ENCODE peak calls at places on chromosome 14, in five cellular contexts. G is foreskin fibroblast, R is transverse colon, Y is cardiac muscle cell, Z is left ventricle myocardium inferior. L is an unnamed sample.
A peak's percentile ranks its signal among the peaks of the same experiment; 100 is the strongest.

GRCh38 chr14:100904307-100905019 is 941 bp upstream of the RTL1 start:
- DNase-seq in G (no peak), R (no peak), Y (no peak), Z (no peak), L (no peak)

GRCh38 chr14:36771256-36771655 is 109.6 kb downstream of the PAX9 start:
- DNase-seq in G (no peak), R (peak; percentile 10), Y (no peak), Z (no peak), L (no peak)

GRCh38 chr14:103315368-103315911 is 18.6 kb upstream of the EIF5 start:
- DNase-seq in G (peak; percentile 71), R (no peak), Y (peak; percentile 95), Z (no peak), L (no peak)

GRCh38 chr14:22554706-22555572 is 34.1 kb downstream of the DAD1 start:
- DNase-seq in G (no peak), R (no peak), Y (no peak), Z (no peak), L (no peak)

GRCh38 chr14:66758031-66758613 is 250.2 kb downstream of the GPHN start:
- DNase-seq in G (no peak), R (no peak), Y (no peak), Z (no peak), L (no peak)

GRCh38 chr14:76322594-76323220 is 53.2 kb upstream of the ESRRB start:
- DNase-seq in G (no peak), R (no peak), Y (no peak), Z (no peak), L (no peak)

GRCh38 chr14:90551070-90551704 is 154.4 kb downstream of the CALM1 start:
- DNase-seq in G (peak; percentile 17), R (no peak), Y (peak; percentile 12), Z (no peak), L (no peak)

GRCh38 chr14:57725399-57726077 is 140.4 kb downstream of the SLC35F4 start:
- DNase-seq in G (peak; percentile 38), R (no peak), Y (peak; percentile 72), Z (no peak), L (no peak)

GRCh38 chr14:91573528-91573893 is 63.4 kb upstream of the PPP4R3A start:
- DNase-seq in G (no peak), R (no peak), Y (no peak), Z (no peak), L (no peak)

GRCh38 chr14:104361101-104361591 is 218.4 kb upstream of the C14orf180 start:
- DNase-seq in G (no peak), R (no peak), Y (no peak), Z (no peak), L (no peak)

GRCh38 chr14:89202413-89202812 is 214.6 kb downstream of the FOXN3 start:
- DNase-seq in G (no peak), R (no peak), Y (no peak), Z (no peak), L (no peak)

GRCh38 chr14:94036328-94037167 is 10.4 kb downstream of the OTUB2 start:
- DNase-seq in G (peak; percentile 66), R (peak; percentile 81), Y (peak; percentile 78), Z (peak; percentile 72), L (peak; percentile 80)

GRCh38 chr14:70186826-70187483 is 1.8 kb downstream of the SLC8A3 start:
- DNase-seq in G (peak; percentile 32), R (peak; percentile 10), Y (peak; percentile 36), Z (no peak), L (peak; percentile 61)

GRCh38 chr14:53999061-53999488 is 42.5 kb upstream of the BMP4 start:
- DNase-seq in G (peak; percentile 34), R (no peak), Y (peak; percentile 60), Z (no peak), L (no peak)

GRCh38 chr14:47262801-47263200 is 412.6 kb downstream of the MDGA2 start:
- DNase-seq in G (no peak), R (no peak), Y (no peak), Z (no peak), L (no peak)

GRCh38 chr14:25009891-25010290 is 40.1 kb downstream of the STXBP6 start:
- DNase-seq in G (peak; percentile 13), R (no peak), Y (peak; percentile 59), Z (no peak), L (no peak)

GRCh38 chr14:50607181-50607580 is 47.2 kb downstream of the ATL1 start:
- DNase-seq in G (peak; percentile 47), R (no peak), Y (no peak), Z (no peak), L (peak; percentile 7)

GRCh38 chr14:63563370-63564026 is 20.3 kb upstream of the PPP2R5E start:
- DNase-seq in G (no peak), R (no peak), Y (peak; percentile 68), Z (no peak), L (no peak)

GRCh38 chr14:23951590-23952143 is 1.9 kb upstream of the DHRS4 start:
- DNase-seq in G (no peak), R (no peak), Y (no peak), Z (no peak), L (no peak)

GRCh38 chr14:71692496-71692895 is 239.7 kb upstream of the RGS6 start:
- DNase-seq in G (peak; percentile 58), R (no peak), Y (peak; percentile 53), Z (no peak), L (no peak)

GRCh38 chr14:101071493-101071891 is 168.0 kb upstream of the RTL1 start:
- DNase-seq in G (no peak), R (peak; percentile 6), Y (no peak), Z (no peak), L (no peak)

GRCh38 chr14:104427126-104427851 is 152.3 kb upstream of the C14orf180 start:
- DNase-seq in G (no peak), R (no peak), Y (no peak), Z (no peak), L (no peak)

GRCh38 chr14:70359076-70359424 is 433 bp downstream of the COX16 start:
- DNase-seq in G (no peak), R (no peak), Y (no peak), Z (peak; percentile 21), L (no peak)

GRCh38 chr14:97580923-97581495 is 783.8 kb downstream of the VRK1 start:
- DNase-seq in G (no peak), R (no peak), Y (no peak), Z (no peak), L (peak; percentile 53)

GRCh38 chr14:63852271-63852816 is 460 bp upstream of the SYNE2 start:
- DNase-seq in G (no peak), R (no peak), Y (peak; percentile 38), Z (no peak), L (peak; percentile 30)

GRCh38 chr14:55688566-55688965 is 108.6 kb downstream of the KTN1 start:
- DNase-seq in G (peak; percentile 11), R (no peak), Y (no peak), Z (no peak), L (no peak)

GRCh38 chr14:59189281-59189821 is 884 bp downstream of the DAAM1 start:
- DNase-seq in G (no peak), R (no peak), Y (peak; percentile 33), Z (no peak), L (peak; percentile 40)

GRCh38 chr14:59187802-59188460 is 536 bp upstream of the DAAM1 start:
- DNase-seq in G (no peak), R (peak; percentile 31), Y (no peak), Z (peak; percentile 35), L (peak; percentile 30)

GRCh38 chr14:59189822-59190368 is 1.4 kb downstream of the DAAM1 start:
- DNase-seq in G (peak; percentile 90), R (peak; percentile 90), Y (peak; percentile 92), Z (peak; percentile 81), L (peak; percentile 92)

GRCh38 chr14:59188461-59189280 is at the start of gene DAAM1:
- DNase-seq in G (peak; percentile 98), R (peak; percentile 98), Y (peak; percentile 99), Z (peak; percentile 98), L (peak; percentile 98)

GRCh38 chr14:59190372-59190771 is 1.9 kb downstream of the DAAM1 start:
- DNase-seq in G (peak; percentile 3), R (peak; percentile 11), Y (peak; percentile 25), Z (no peak), L (peak; percentile 34)
- TF ChIP-seq CTCF in G (no peak), R (no peak), Y (peak; percentile 24), Z (no peak), L (peak; percentile 4)

GRCh38 chr14:74126315-74126714 is 41.6 kb downstream of the LIN52 start:
- DNase-seq in G (no peak), R (no peak), Y (no peak), Z (no peak), L (no peak)

DNA sequence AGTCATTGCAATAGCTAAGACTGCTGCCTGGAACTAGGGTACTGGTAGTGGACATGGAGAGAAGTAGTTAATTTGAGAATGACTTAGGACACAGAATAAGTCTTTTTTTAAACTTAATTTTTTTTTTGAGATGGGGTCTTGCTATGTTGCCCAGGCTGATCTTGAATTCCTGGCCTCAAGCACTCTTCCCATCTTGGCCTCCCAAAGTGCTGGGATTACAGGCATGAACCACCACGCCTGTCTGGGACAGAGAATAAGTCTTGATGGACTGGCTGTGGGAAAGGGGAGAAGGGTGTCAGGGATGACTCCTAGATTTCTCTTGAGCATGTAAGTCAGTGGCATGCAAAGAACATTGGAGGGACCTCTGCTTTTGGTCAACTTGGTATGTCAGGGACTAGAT is 42.9 kb downstream of the LIN52 start:
- DNase-seq in G (no peak), R (no peak), Y (no peak), Z (no peak), L (no peak)
- H3K4me3 ChIP-seq in G (no peak overlapping the region), R (no peak overlapping the region), Y (no peak overlapping the region), Z (no peak overlapping the region), L (no peak overlapping the region)

GRCh38 chr14:99038401-99038800 is 233.6 kb downstream of the BCL11B start:
- DNase-seq in G (no peak), R (no peak), Y (peak; percentile 9), Z (no peak), L (no peak)

GRCh38 chr14:99035712-99036593 is 236.0 kb downstream of the BCL11B start:
- DNase-seq in G (peak; percentile 82), R (peak; percentile 57), Y (peak; percentile 95), Z (peak; percentile 81), L (no peak)

GRCh38 chr14:99039316-99040041 is 232.5 kb downstream of the BCL11B start:
- DNase-seq in G (no peak), R (no peak), Y (no peak), Z (no peak), L (no peak)

GRCh38 chr14:99036594-99037293 is 235.3 kb downstream of the BCL11B start:
- DNase-seq in G (no peak), R (no peak), Y (no peak), Z (peak; percentile 30), L (no peak)

GRCh38 chr14:99037777-99038176 is 234.2 kb downstream of the BCL11B start:
- DNase-seq in G (no peak), R (no peak), Y (no peak), Z (no peak), L (no peak)
- TF ChIP-seq CTCF in G (no peak), R (no peak), Y (peak; percentile 2), Z (no peak), L (no peak)

GRCh38 chr14:105484997-105485393 is 1.7 kb upstream of the CRIP1 start:
- DNase-seq in G (no peak), R (no peak), Y (no peak), Z (no peak), L (no peak)

GRCh38 chr14:105485720-105486332 is 860 bp upstream of the CRIP1 start:
- DNase-seq in G (no peak), R (no peak), Y (peak; percentile 21), Z (peak; percentile 46), L (no peak)

GRCh38 chr14:105487449-105487985 is 831 bp downstream of the CRIP1 start:
- DNase-seq in G (no peak), R (peak; percentile 81), Y (no peak), Z (peak; percentile 67), L (peak; percentile 59)

GRCh38 chr14:105486974-105487448 is 325 bp downstream of the CRIP1 start:
- DNase-seq in G (no peak), R (peak; percentile 79), Y (no peak), Z (peak; percentile 88), L (peak; percentile 57)

GRCh38 chr14:105486333-105486973 is at the start of gene CRIP1:
- DNase-seq in G (no peak), R (no peak), Y (no peak), Z (peak; percentile 42), L (peak; percentile 45)
- H3K4me3 ChIP-seq in G (peak within 1 kb of the TSS; percentile 45), R (peak within 1 kb of the TSS; percentile 64), Y (peak within 1 kb of the TSS; percentile 26), Z (peak within 1 kb of the TSS; percentile 87), L (peak within 1 kb of the TSS; percentile 88)

L was measured in GM12865.